ENCODE peak calls at places on chromosome X, in six cellular contexts. R is ascending aorta; Y is SW480; F is HTR-8/SVneo; N is activated CD8-positive, alpha-beta memory T cell treated with anti-CD3 and anti-CD28 coated beads, Interleukin-2, amount 50 U/mL, for 4 hours; H is skeletal muscle cell. K is an unnamed sample.

GRCh38 chrX:69615323-69615722 is 590 bp upstream of the EDA start:
- DNase-seq in R (no peak), Y (no peak), F (no peak), N (no peak), H (no peak), K (no peak)

GRCh38 chrX:72712094-72712755 is 1.9 kb downstream of the PHKA1 start:
- DNase-seq in R (no peak), Y (no peak), F (peak), N (no peak), H (no peak), K (no peak)

GRCh38 chrX:85244411-85245210 is 820 bp downstream of the ZNF711 start:
- DNase-seq in R (no peak), Y (peak), F (no peak), N (peak), H (no peak), K (peak)

GRCh38 chrX:4175221-4175620 is 461.8 kb upstream of the PRKX start:
- DNase-seq in R (no peak), Y (no peak), F (no peak), N (no peak), H (no peak), K (no peak)

GRCh38 chrX:2679534-2680485 is 11.3 kb upstream of the CD99 start:
- DNase-seq in R (no peak), Y (no peak), F (no peak), N (no peak), H (no peak), K (no peak)

GRCh38 chrX:39171686-39172085 is 370.4 kb downstream of the MID1IP1 start:
- DNase-seq in R (no peak), Y (no peak), F (no peak), N (no peak), H (no peak), K (no peak)

GRCh38 chrX:73916931-73917657 is 354.1 kb downstream of the CHIC1 start:
- DNase-seq in R (no peak), Y (peak), F (peak), N (no peak), H (peak), K (no peak)

GRCh38 chrX:54807524-54808108 is at the start of gene MAGED2:
- DNase-seq in R (peak), Y (peak), F (peak), N (peak), H (no peak), K (no peak)

GRCh38 chrX:24619647-24620046 is 27.5 kb downstream of the PCYT1B start:
- DNase-seq in R (no peak), Y (peak), F (peak), N (no peak), H (peak), K (no peak)

GRCh38 chrX:145002776-145003175 is 244.5 kb upstream of the SPANXN1 start:
- DNase-seq in R (no peak), Y (no peak), F (no peak), N (no peak), H (peak), K (no peak)

GRCh38 chrX:84165716-84166115 is 22.3 kb downstream of the RPS6KA6 start:
- DNase-seq in R (no peak), Y (no peak), F (no peak), N (no peak), H (no peak), K (no peak)

GRCh38 chrX:110418220-110418856 is 59.7 kb downstream of the RTL9 start:
- DNase-seq in R (no peak), Y (no peak), F (no peak), N (no peak), H (peak), K (no peak)

GRCh38 chrX:40174594-40175415 is 77.0 kb upstream of the BCOR start:
- DNase-seq in R (peak), Y (peak), F (no peak), N (peak), H (no peak), K (no peak)

GRCh38 chrX:52277666-52278065 is 91.2 kb upstream of the XAGE2 start:
- DNase-seq in R (no peak), Y (no peak), F (no peak), N (no peak), H (no peak), K (no peak)

GRCh38 chrX:39982927-39983326 is 114.8 kb downstream of the BCOR start:
- DNase-seq in R (no peak), Y (no peak), F (no peak), N (no peak), H (no peak), K (no peak)

GRCh38 chrX:16552546-16552945 is 97.4 kb upstream of the S100G start:
- DNase-seq in R (no peak), Y (no peak), F (peak), N (no peak), H (no peak), K (no peak)

GRCh38 chrX:11665144-11666040 is at the start of gene ARHGAP6:
- DNase-seq in R (peak), Y (no peak), F (peak), N (no peak), H (no peak), K (peak)

GRCh38 chrX:23981222-23981621 is 45.8 kb downstream of the KLHL15 start:
- DNase-seq in R (no peak), Y (no peak), F (no peak), N (no peak), H (no peak), K (no peak)

GRCh38 chrX:43693602-43694406 is 37.7 kb downstream of the MAOA start:
- DNase-seq in R (no peak), Y (no peak), F (no peak), N (no peak), H (no peak), K (no peak)

GRCh38 chrX:154967603-154968002 is 54.9 kb downstream of the F8 start:
- DNase-seq in R (no peak), Y (peak), F (peak), N (no peak), H (no peak), K (no peak)

GRCh38 chrX:103889216-103889615 is 57.2 kb upstream of the RAB9B start:
- DNase-seq in R (no peak), Y (no peak), F (no peak), N (no peak), H (no peak), K (no peak)

GRCh38 chrX:153488231-153488914 is 6.4 kb upstream of the BGN start:
- DNase-seq in R (peak), Y (no peak), F (no peak), N (no peak), H (no peak), K (no peak)

GRCh38 chrX:7798327-7798726 is 44.6 kb upstream of the VCX start:
- DNase-seq in R (no peak), Y (no peak), F (no peak), N (no peak), H (no peak), K (no peak)

GRCh38 chrX:22628275-22628674 is 355.6 kb downstream of the CBLL2 start:
- DNase-seq in R (no peak), Y (no peak), F (no peak), N (no peak), H (no peak), K (no peak)

K was measured in GM06990.